ENCODE peak calls at places on chromosomes 13 and 19, in six cellular contexts. X is IMR-90, L is H9, M is neuronal stem cell, G is mesenchymal stem cell, J is H1. S is an unnamed sample.

GRCh38 chr13:37947419-37948140 is 78.0 kb upstream of the TRPC4 start:
- DNase-seq in X (no peak), L (no peak), M (no peak), G (no peak), J (no peak), S (no peak)

GRCh38 chr13:73465629-73465974 is 406.8 kb downstream of the KLF5 start:
- DNase-seq in X (peak; percentile 42), L (no peak), M (no peak), G (peak; percentile 27), J (no peak), S (peak; percentile 59)

GRCh38 chr13:21613791-21614190 is 9.8 kb upstream of the MICU2 start:
- DNase-seq in X (no peak), L (no peak), M (no peak), G (no peak), J (no peak), S (no peak)

GRCh38 chr13:113926301-113926761 is 47.5 kb downstream of the C13orf46 start:
- DNase-seq in X (peak; percentile 60), L (peak; percentile 17), M (no peak), G (peak; percentile 62), J (no peak), S (no peak)

GRCh38 chr19:7998081-7998480 is 7.4 kb downstream of the ELAVL1 start:
- DNase-seq in X (peak; percentile 63), L (no peak), M (no peak), G (no peak), J (no peak), S (no peak)

GRCh38 chr13:48902421-48902820 is 73.3 kb upstream of the FNDC3A start:
- DNase-seq in X (peak; percentile 19), L (peak; percentile 41), M (peak; percentile 26), G (peak; percentile 12), J (peak; percentile 9), S (peak; percentile 93)

GRCh38 chr19:11420429-11420893 is 1.3 kb upstream of the RGL3 start:
- DNase-seq in X (no peak), L (no peak), M (no peak), G (peak; percentile 61), J (no peak), S (peak; percentile 35)

GRCh38 chr19:35712910-35713845 is 4.6 kb upstream of the KMT2B start:
- DNase-seq in X (no peak), L (no peak), M (no peak), G (no peak), J (no peak), S (no peak)

GRCh38 chr13:34412817-34413365 is 529.2 kb upstream of the NBEA start:
- DNase-seq in X (no peak), L (no peak), M (no peak), G (peak; percentile 23), J (no peak), S (peak; percentile 82)

GRCh38 chr13:72166102-72166660 is 299.2 kb upstream of the DACH1 start:
- DNase-seq in X (no peak), L (no peak), M (no peak), G (peak; percentile 31), J (no peak), S (no peak)

GRCh38 chr19:13094771-13095392 is 7.8 kb downstream of the LYL1 start:
- DNase-seq in X (no peak), L (peak; percentile 84), M (no peak), G (no peak), J (no peak), S (no peak)

GRCh38 chr13:28163587-28163986 is 25.2 kb downstream of the PAN3 start:
- DNase-seq in X (no peak), L (no peak), M (no peak), G (no peak), J (no peak), S (no peak)
- H4K91ac ChIP-seq in X (no peak overlapping the region), L (no peak overlapping the region), M (no peak overlapping the region), G (no peak overlapping the region), J (no peak overlapping the region), S (no peak overlapping the region)

GRCh38 chr13:39496487-39496998 is 106.5 kb downstream of the LHFPL6 start:
- DNase-seq in X (no peak), L (no peak), M (no peak), G (no peak), J (no peak), S (no peak)

GRCh38 chr13:39503048-39503447 is 99.9 kb downstream of the LHFPL6 start:
- DNase-seq in X (no peak), L (no peak), M (no peak), G (no peak), J (no peak), S (peak; percentile 87)

GRCh38 chr13:39499580-39499979 is 103.4 kb downstream of the LHFPL6 start:
- DNase-seq in X (no peak), L (no peak), M (no peak), G (no peak), J (no peak), S (no peak)

GRCh38 chr13:39501711-39502324 is 101.2 kb downstream of the LHFPL6 start:
- DNase-seq in X (no peak), L (no peak), M (peak; percentile 41), G (peak; percentile 37), J (no peak), S (peak; percentile 50)

GRCh38 chr13:39498471-39499114 is 104.4 kb downstream of the LHFPL6 start:
- DNase-seq in X (no peak), L (peak; percentile 31), M (peak; percentile 32), G (no peak), J (no peak), S (no peak)
- H3K27ac ChIP-seq in X (no peak overlapping the region), L (peak overlapping the region; percentile 4), M (no peak overlapping the region), G (no peak overlapping the region), J (no peak overlapping the region), S (no peak overlapping the region)

GRCh38 chr13:28750187-28751045 is 31.6 kb upstream of the SLC46A3 start:
- DNase-seq in X (no peak), L (no peak), M (no peak), G (no peak), J (no peak), S (no peak)
- H2BK5ac ChIP-seq in X (no peak overlapping the region), L (no peak overlapping the region), M (no peak overlapping the region), G (no peak overlapping the region), J (no peak overlapping the region), S (peak overlapping the region; percentile 33)

GRCh38 chr19:41916033-41916424 is 12.2 kb downstream of the ERFL start:
- DNase-seq in X (no peak), L (no peak), M (no peak), G (no peak), J (no peak), S (no peak)
- H4K91ac ChIP-seq in X (no peak overlapping the region), L (no peak overlapping the region), M (no peak overlapping the region), G (no peak overlapping the region), J (no peak overlapping the region), S (no peak overlapping the region)

DNA sequence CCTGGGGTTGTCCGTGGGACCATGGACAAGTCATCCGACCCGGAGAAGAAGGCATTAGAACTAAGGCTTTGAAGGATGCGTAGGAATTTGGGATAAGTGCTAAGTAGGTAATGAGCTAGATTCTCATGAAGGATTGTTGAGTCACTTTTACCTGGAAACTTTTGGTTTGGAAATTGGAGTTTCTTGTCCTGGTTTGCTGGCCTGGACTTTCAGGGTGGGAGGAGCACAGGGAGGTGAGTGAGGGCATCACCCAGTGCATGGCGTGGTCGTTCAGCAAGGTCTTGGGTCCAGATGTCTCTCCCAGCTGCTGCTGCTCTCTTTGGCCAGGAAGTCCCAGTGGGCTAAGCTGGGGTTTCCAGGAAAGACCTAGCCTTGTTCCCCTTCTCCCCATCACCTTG is 7.6 kb downstream of the NFIC start:
- DNase-seq in X (no peak), L (no peak), M (no peak), G (no peak), J (no peak), S (no peak)
- H3K27ac ChIP-seq in X (peak overlapping the region; percentile 16), L (no peak overlapping the region), M (no peak overlapping the region), G (no peak overlapping the region), J (no peak overlapping the region), S (no peak overlapping the region)

S was measured in trophoblast cell.